ENCODE peak calls at places on chromosomes 3 and 15, in eight cellular contexts. R is AG08396; I is NCI-H187; T is caudate nucleus; K is sigmoid colon; W is left cardiac atrium; L is stimulated activated CD4-positive, alpha-beta T cell treated with anti-CD3 and anti-CD28 coated beads, Interleukin-12 subunit alpha, Interleukin-12 subunit beta, amount 100 ng/mL, for 4 hours; Q is iris pigment epithelial cell. U is an unnamed sample.

GRCh38 chr3:117811797-117812196 is 1102.2 kb downstream of the TUSC7 start:
- DNase-seq in R (no peak), I (no peak), T (no peak), K (no peak), W (no peak), L (no peak), Q (no peak), U (no peak)

GRCh38 chr3:195821403-195822130 is 9.8 kb upstream of the MUC4 start:
- DNase-seq in R (no peak), I (no peak), T (no peak), K (no peak), W (no peak), L (no peak), Q (no peak), U (no peak)

GRCh38 chr3:64837126-64837738 is 149.4 kb upstream of the ADAMTS9 start:
- DNase-seq in R (no peak), I (no peak), T (no peak), K (no peak), W (no peak), L (no peak), Q (no peak), U (no peak)

GRCh38 chr3:25861566-25861965 is 71.7 kb downstream of the OXSM start:
- DNase-seq in R (no peak), I (no peak), T (no peak), K (no peak), W (no peak), L (no peak), Q (no peak), U (no peak)

GRCh38 chr3:187101184-187102072 is 37.9 kb downstream of the RPL39L start:
- DNase-seq in R (peak), I (no peak), T (no peak), K (peak), W (peak), L (peak), Q (peak), U (peak)

GRCh38 chr15:31077181-31077580 is 24.3 kb downstream of the TRPM1 start:
- DNase-seq in R (no peak), I (peak), T (no peak), K (no peak), W (no peak), L (no peak), Q (no peak), U (no peak)

GRCh38 chr3:8311321-8311720 is 190.3 kb upstream of the LMCD1 start:
- DNase-seq in R (no peak), I (no peak), T (no peak), K (no peak), W (no peak), L (no peak), Q (no peak), U (no peak)

GRCh38 chr3:147410518-147411234 is 1.5 kb downstream of the ZIC1 start:
- DNase-seq in R (no peak), I (no peak), T (no peak), K (no peak), W (no peak), L (no peak), Q (peak), U (no peak)

GRCh38 chr15:96359772-96360498 is 29.4 kb downstream of the NR2F2 start:
- DNase-seq in R (peak), I (no peak), T (no peak), K (no peak), W (no peak), L (no peak), Q (no peak), U (no peak)

GRCh38 chr3:158847466-158847849 is 45.6 kb downstream of the MFSD1 start:
- DNase-seq in R (no peak), I (peak), T (no peak), K (no peak), W (no peak), L (no peak), Q (peak), U (peak)

GRCh38 chr15:83973816-83974215 is 261.8 kb upstream of the GOLGA6L4 start:
- DNase-seq in R (no peak), I (no peak), T (no peak), K (no peak), W (no peak), L (no peak), Q (no peak), U (peak)

GRCh38 chr3:159733194-159733860 is 255.3 kb upstream of the IL12A start:
- DNase-seq in R (peak), I (no peak), T (no peak), K (no peak), W (no peak), L (no peak), Q (peak), U (peak)

GRCh38 chr3:71916747-71917369 is 131.9 kb upstream of the PROK2 start:
- DNase-seq in R (peak), I (no peak), T (no peak), K (no peak), W (peak), L (no peak), Q (peak), U (peak)

GRCh38 chr3:153052096-153052460 is 109.9 kb upstream of the RAP2B start:
- DNase-seq in R (peak), I (no peak), T (no peak), K (peak), W (peak), L (no peak), Q (peak), U (peak)

GRCh38 chr3:184284696-184285095 is 8.9 kb downstream of the ECE2 start:
- DNase-seq in R (peak), I (peak), T (no peak), K (no peak), W (peak), L (no peak), Q (peak), U (peak)

GRCh38 chr15:52523192-52523591 is 5.5 kb downstream of the MYO5A start:
- DNase-seq in R (peak), I (no peak), T (no peak), K (no peak), W (no peak), L (no peak), Q (peak), U (peak)

GRCh38 chr3:37955918-37956317 is 34.7 kb upstream of the VILL start:
- DNase-seq in R (no peak), I (no peak), T (no peak), K (no peak), W (no peak), L (no peak), Q (no peak), U (no peak)

GRCh38 chr15:51130344-51130743 is 35.6 kb upstream of the TNFAIP8L3 start:
- DNase-seq in R (no peak), I (no peak), T (no peak), K (no peak), W (no peak), L (no peak), Q (no peak), U (no peak)

GRCh38 chr3:149134560-149134959 is 5.1 kb downstream of the HPS3 start:
- DNase-seq in R (no peak), I (no peak), T (no peak), K (no peak), W (no peak), L (no peak), Q (peak), U (peak)

GRCh38 chr15:64161688-64162477 is 939 bp downstream of the PPIB start:
- DNase-seq in R (no peak), I (no peak), T (no peak), K (no peak), W (no peak), L (no peak), Q (no peak), U (no peak)

GRCh38 chr15:50140097-50140496 is 21.1 kb upstream of the ATP8B4 start:
- DNase-seq in R (no peak), I (no peak), T (no peak), K (no peak), W (no peak), L (no peak), Q (no peak), U (peak)